ENCODE peak calls at places on chromosomes 4 and X, in four cellular contexts. J is H9, V is fibroblast of lung, W is mammary epithelial cell. H is an unnamed sample.

GRCh38 chrX:79081895-79082512 is 62.5 kb upstream of the GPR174 start:
- DNase-seq in J (no peak), V (peak), W (peak), H (no peak)

GRCh38 chrX:123648028-123648810 is 84.6 kb downstream of the THOC2 start:
- DNase-seq in J (peak), V (peak), W (no peak), H (peak)

GRCh38 chr4:212438-213174 is 88.3 kb downstream of the ZNF718 start:
- DNase-seq in J (no peak), V (peak), W (peak), H (peak)

GRCh38 chr4:108425988-108426387 is 194.4 kb upstream of the RPL34 start:
- DNase-seq in J (no peak), V (peak), W (peak), H (peak)

GRCh38 chr4:181541396-181541795 is 701.8 kb upstream of the TENM3 start:
- DNase-seq in J (no peak), V (peak), W (peak), H (peak)

GRCh38 chr4:8198206-8198905 is 734 bp upstream of the SH3TC1 start:
- DNase-seq in J (no peak), V (no peak), W (peak), H (no peak)

GRCh38 chrX:134431894-134432293 is 28.1 kb upstream of the HPRT1 start:
- DNase-seq in J (no peak), V (peak), W (peak), H (peak)

GRCh38 chr4:38489924-38490639 is 173.9 kb upstream of the KLF3 start:
- DNase-seq in J (peak), V (peak), W (peak), H (peak)

GRCh38 chr4:165991325-165992180 is 118.5 kb downstream of the TLL1 start:
- DNase-seq in J (no peak), V (peak), W (no peak), H (peak)

GRCh38 chr4:123826896-123827295 is 430.3 kb downstream of the SPRY1 start:
- DNase-seq in J (no peak), V (peak), W (peak), H (peak)

GRCh38 chrX:117510453-117510852 is 606.2 kb downstream of the KLHL13 start:
- DNase-seq in J (no peak), V (no peak), W (no peak), H (no peak)

GRCh38 chr4:121147923-121148443 is 16.1 kb downstream of the TNIP3 start:
- DNase-seq in J (no peak), V (peak), W (no peak), H (peak)

GRCh38 chr4:72394264-72394663 is 174.8 kb downstream of the ADAMTS3 start:
- DNase-seq in J (no peak), V (peak), W (peak), H (no peak)

GRCh38 chrX:71144651-71145050 is at the start of gene NLGN3:
- DNase-seq in J (no peak), V (no peak), W (no peak), H (no peak)

GRCh38 chr4:528296-528695 is 29.3 kb downstream of the PIGG start:
- DNase-seq in J (no peak), V (no peak), W (no peak), H (no peak)

GRCh38 chr4:6561173-6561516 is 13.8 kb upstream of the MAN2B2 start:
- DNase-seq in J (no peak), V (peak), W (no peak), H (no peak)

GRCh38 chr4:120353235-120353634 is 286.6 kb upstream of the MAD2L1 start:
- DNase-seq in J (no peak), V (no peak), W (no peak), H (no peak)

GRCh38 chrX:153667931-153668396 is 5.6 kb downstream of the PNCK start:
- DNase-seq in J (peak), V (peak), W (peak), H (peak)

GRCh38 chrX:19869195-19869594 is 18.2 kb downstream of the SH3KBP1 start:
- DNase-seq in J (no peak), V (no peak), W (no peak), H (no peak)

GRCh38 chr4:147916351-147916750 is 184.5 kb downstream of the ARHGAP10 start:
- DNase-seq in J (no peak), V (peak), W (no peak), H (peak)

GRCh38 chr4:155405059-155405458 is 28.3 kb upstream of the MAP9 start:
- DNase-seq in J (no peak), V (no peak), W (no peak), H (no peak)

GRCh38 chr4:186168750-186169149 is 22.6 kb upstream of the CYP4V2 start:
- DNase-seq in J (no peak), V (no peak), W (no peak), H (no peak)

GRCh38 chrX:107818900-107819521 is 6.7 kb upstream of the MID2 start:
- DNase-seq in J (no peak), V (no peak), W (no peak), H (no peak)

GRCh38 chr4:74134500-74134852 is 23.4 kb upstream of the MTHFD2L start:
- DNase-seq in J (no peak), V (no peak), W (no peak), H (no peak)

GRCh38 chrX:18448416-18448815 is 23.0 kb downstream of the CDKL5 start:
- DNase-seq in J (no peak), V (peak), W (no peak), H (peak)

GRCh38 chr4:123449780-123450179 is 53.2 kb downstream of the SPRY1 start:
- DNase-seq in J (no peak), V (peak), W (peak), H (peak)

GRCh38 chrX:12567857-12568256 is 223.4 kb upstream of the PRPS2 start:
- DNase-seq in J (no peak), V (no peak), W (no peak), H (no peak)

GRCh38 chrX:19156223-19156622 is 34.0 kb upstream of the ADGRG2 start:
- DNase-seq in J (peak), V (no peak), W (peak), H (no peak)

GRCh38 chr4:73419106-73420038 is 15.3 kb downstream of the ALB start:
- DNase-seq in J (no peak), V (no peak), W (no peak), H (no peak)

GRCh38 chr4:41060352-41061318 is 153.7 kb downstream of the APBB2 start:
- DNase-seq in J (no peak), V (no peak), W (no peak), H (no peak)

GRCh38 chr4:146095091-146095690 is 80.3 kb upstream of the LSM6 start:
- DNase-seq in J (no peak), V (peak), W (peak), H (peak)

GRCh38 chr4:143188325-143189088 is 3.8 kb downstream of the USP38 start:
- DNase-seq in J (no peak), V (no peak), W (peak), H (no peak)

GRCh38 chrX:118216086-118216485 is 99.5 kb upstream of the KLHL13 start:
- DNase-seq in J (no peak), V (peak), W (no peak), H (peak)

GRCh38 chrX:119093991-119094741 is 21.4 kb downstream of the CT47C1 start:
- DNase-seq in J (no peak), V (peak), W (peak), H (no peak)

GRCh38 chr4:87856816-87857215 is 24.0 kb downstream of the MEPE start:
- DNase-seq in J (no peak), V (peak), W (no peak), H (no peak)

GRCh38 chrX:38820751-38821150 is 19.5 kb downstream of the MID1IP1 start:
- DNase-seq in J (no peak), V (no peak), W (no peak), H (no peak)

GRCh38 chr4:173777921-173778320 is 247.9 kb upstream of the HAND2 start:
- DNase-seq in J (no peak), V (no peak), W (no peak), H (no peak)

GRCh38 chr4:38062088-38062893 is 102.1 kb downstream of the PTTG2 start:
- DNase-seq in J (peak), V (peak), W (peak), H (peak)

GRCh38 chrX:135087867-135088266 is 32.5 kb downstream of the ETDB start:
- DNase-seq in J (no peak), V (no peak), W (no peak), H (no peak)

DNA sequence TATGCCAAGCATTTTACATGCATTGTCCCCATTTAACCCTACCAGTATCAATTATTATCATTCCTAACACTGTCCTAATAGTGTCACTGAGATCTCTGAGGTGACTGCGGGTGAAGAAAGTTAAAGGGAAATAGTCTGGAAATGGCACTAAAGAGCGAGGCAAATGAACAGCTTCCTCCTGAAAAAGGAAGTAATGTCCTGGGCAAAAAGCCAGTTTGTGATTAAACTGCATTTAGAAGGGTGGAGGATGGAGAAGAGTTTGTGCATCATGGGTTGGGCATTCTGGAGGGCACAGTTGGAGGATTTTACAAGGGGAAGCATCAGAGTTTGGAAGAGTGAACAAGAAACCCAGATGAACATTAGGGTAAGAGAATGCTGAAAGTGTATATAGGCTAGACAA is 60.5 kb upstream of the SLC25A4 start:
- DNase-seq in J (no peak), V (no peak), W (no peak), H (no peak)
- H3K9ac ChIP-seq in J (no peak), V (no peak), W (no peak), H (no peak)

DNA sequence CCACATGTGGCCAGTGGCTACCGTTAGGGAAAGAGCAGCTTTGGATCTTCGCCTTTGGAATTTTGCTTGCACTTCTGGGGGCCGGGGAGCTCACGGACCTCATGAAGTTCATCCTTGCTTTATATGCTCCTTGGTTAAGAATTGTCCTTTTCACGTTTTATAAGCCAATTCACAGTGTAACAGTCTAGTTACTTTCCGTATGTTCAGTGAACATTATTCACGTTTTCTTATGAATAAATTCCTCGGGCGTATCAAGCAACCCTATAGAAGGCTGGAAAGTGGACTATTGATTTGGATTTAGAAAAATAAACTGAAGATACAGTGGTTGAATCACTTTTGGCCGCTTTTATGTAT is 714 bp upstream of the PDLIM5 start:
- DNase-seq in J (no peak), V (no peak), W (no peak), H (no peak)
- H3K9ac ChIP-seq in J (peak), V (no peak), W (peak), H (peak)

GRCh38 chr4:189940178-189941004 is at the start of gene FRG1:
- DNase-seq in J (peak), V (peak), W (peak), H (peak)
- H3K9ac ChIP-seq in J (peak), V (peak), W (peak), H (peak)

DNA sequence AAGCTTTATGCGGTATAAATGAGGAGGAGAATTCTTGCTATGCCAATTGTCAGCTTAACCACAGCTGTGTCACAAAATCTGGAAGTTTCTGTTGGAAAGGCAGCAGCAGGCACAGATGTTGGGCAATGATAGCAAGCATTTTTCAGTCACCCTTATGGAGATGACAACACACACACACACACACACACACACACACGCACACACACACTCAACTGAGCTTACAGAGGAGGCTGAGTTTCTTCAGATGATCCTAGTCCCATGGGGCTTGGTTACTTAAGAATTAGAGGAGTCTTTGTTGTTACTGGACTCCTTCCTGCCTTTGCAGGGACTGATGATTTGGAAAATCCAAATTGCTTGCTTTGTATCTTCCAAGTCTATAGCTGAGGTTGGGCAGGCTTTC is 740.0 kb upstream of the PITX2 start:
- DNase-seq in J (no peak), V (peak), W (no peak), H (peak)
- H3K9ac ChIP-seq in J (no peak), V (no peak), W (no peak), H (no peak)

DNA sequence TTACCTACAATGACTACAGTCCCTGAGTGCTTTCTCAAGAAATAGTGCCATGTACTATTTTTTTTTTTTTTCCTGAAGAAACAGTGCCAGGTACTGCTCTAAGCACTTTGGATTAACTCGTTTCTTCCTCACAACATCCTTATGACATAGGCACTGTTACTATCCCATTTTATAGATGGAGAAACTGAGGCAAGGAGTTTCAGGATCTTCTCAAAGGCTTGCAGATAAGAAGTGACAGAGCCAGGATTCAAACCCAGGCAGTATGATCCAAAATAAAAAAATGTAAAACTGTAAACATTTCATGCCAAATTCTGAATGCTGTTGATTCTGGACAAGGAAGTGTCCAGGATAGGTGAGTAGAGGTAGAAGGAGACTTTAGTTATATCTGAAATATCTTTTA is 1.1 kb downstream of the FANCB start:
- DNase-seq in J (no peak), V (no peak), W (no peak), H (no peak)
- H3K9ac ChIP-seq in J (no peak), V (no peak), W (peak), H (no peak)